ENCODE peak calls at places on chromosomes 7 and 10, in ten cellular contexts. A is right lobe of liver, L is sigmoid colon, J is spleen, X is adrenal gland, B is body of pancreas, C is Peyer's patch, N is endothelial cell of umbilical vein, G is uterus, U is esophagus squamous epithelium. M is an unnamed sample.

GRCh38 chr10:116490028-116490662 is 55.6 kb upstream of the PNLIP start:
- DNase-seq in J (no peak), U (no peak), L (no peak), X (no peak), G (no peak), N (peak; percentile 10), B (no peak), A (no peak), C (no peak), M (no peak)

GRCh38 chr7:151089893-151090730 is 3.8 kb downstream of the AGAP3 start:
- DNase-seq in L (no peak), A (no peak), U (no peak), G (no peak), B (peak; percentile 47), C (no peak), J (no peak), X (no peak), N (peak; percentile 24), M (no peak)

GRCh38 chr7:130037703-130038102 is 13.5 kb downstream of the ZC3HC1 start:
- DNase-seq in U (no peak), N (no peak), J (no peak), L (no peak), G (no peak), A (no peak), C (no peak), X (no peak), B (no peak), M (no peak)

GRCh38 chr10:32501906-32502305 is 56.0 kb downstream of the CCDC7 start:
- DNase-seq in X (no peak), B (no peak), G (no peak), J (no peak), L (no peak), U (no peak), A (no peak), C (no peak), N (no peak), M (no peak)

GRCh38 chr10:132443605-132443997 is 46.6 kb downstream of the PWWP2B start:
- DNase-seq in C (peak; percentile 83), B (no peak), G (no peak), A (no peak), U (no peak), X (peak; percentile 78), J (peak; percentile 93), N (no peak), L (no peak), M (no peak)

GRCh38 chr7:99624487-99624886 is 7.7 kb downstream of the ZSCAN25 start:
- DNase-seq in J (peak; percentile 83), N (no peak), G (no peak), A (no peak), X (no peak), L (no peak), C (peak; percentile 81), U (no peak), B (no peak), M (no peak)

GRCh38 chr10:50550291-50550839 is 73.4 kb downstream of the SGMS1 start:
- DNase-seq in L (no peak), N (no peak), B (peak; percentile 68), J (no peak), X (peak; percentile 72), A (no peak), G (no peak), C (no peak), U (no peak), M (no peak)

GRCh38 chr7:104272767-104273384 is 55.5 kb upstream of the LHFPL3 start:
- DNase-seq in A (no peak), J (no peak), L (no peak), X (peak; percentile 7), G (no peak), N (peak; percentile 55), B (no peak), C (no peak), U (no peak), M (no peak)

GRCh38 chr7:23133797-23134196 is 28.2 kb downstream of the KLHL7 start:
- DNase-seq in U (no peak), J (no peak), C (no peak), B (no peak), N (no peak), A (no peak), L (no peak), X (no peak), G (no peak), M (no peak)

DNA sequence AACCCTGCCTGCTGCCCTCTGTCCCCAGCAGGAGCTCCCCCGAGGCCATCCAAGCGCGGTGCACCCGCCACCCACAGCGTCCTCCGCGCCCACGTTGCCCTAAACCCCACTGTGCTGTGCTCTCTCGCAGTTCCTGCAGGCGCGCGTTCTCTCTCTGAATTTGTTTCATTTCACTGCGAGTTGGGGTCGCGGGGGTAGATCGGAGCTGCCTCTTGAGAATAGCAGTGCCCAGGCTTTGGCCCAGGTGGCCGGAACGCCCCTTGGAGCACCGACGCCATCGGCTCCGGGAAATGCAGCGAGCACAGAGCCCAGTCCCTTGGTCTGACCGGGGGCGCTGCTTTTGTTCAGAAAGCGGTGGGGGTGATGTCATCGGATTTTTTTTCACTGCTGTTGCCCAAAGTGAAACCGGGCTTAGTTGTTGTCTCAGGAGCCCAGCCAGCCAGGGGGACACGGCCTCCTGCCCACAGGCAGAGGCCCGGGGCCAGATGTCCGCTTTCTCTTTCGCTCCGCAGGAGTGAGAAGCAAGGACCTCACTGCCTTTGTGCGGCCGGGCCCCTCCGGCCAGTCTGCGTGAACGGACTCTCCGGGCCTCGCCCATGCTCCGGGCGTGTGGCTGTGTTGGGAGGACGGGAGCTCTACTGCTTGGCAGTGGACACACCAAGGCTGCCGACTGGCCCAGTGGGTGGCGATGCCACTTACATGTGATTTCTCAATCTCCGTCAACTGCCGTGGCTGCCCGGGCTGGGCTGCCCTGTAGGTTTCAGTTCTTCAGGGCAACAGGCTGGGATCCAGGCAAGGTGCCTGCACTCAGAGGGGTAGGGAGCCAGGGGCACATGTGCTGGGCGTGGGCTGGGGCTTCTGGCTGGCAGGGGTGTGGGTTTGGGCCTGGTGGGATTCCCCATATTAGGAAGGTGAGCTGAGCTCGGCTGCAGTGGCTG is 43.2 kb downstream of the FOXK1 start:
- DNase-seq in B (peak; percentile 62), L (peak; percentile 90), J (peak; percentile 92), U (no peak), A (peak; percentile 94), N (peak; percentile 95), G (peak; percentile 78), C (peak; percentile 83), X (peak; percentile 89), M (peak; percentile 81)
- TF ChIP-seq POLR2A in B (peak; percentile 37), L (no peak), J (no peak), U (peak; percentile 36), A (peak; percentile 76), N (peak; percentile 67), G (peak; percentile 61), C (no peak), X (peak; percentile 89), M (no peak)

DNA sequence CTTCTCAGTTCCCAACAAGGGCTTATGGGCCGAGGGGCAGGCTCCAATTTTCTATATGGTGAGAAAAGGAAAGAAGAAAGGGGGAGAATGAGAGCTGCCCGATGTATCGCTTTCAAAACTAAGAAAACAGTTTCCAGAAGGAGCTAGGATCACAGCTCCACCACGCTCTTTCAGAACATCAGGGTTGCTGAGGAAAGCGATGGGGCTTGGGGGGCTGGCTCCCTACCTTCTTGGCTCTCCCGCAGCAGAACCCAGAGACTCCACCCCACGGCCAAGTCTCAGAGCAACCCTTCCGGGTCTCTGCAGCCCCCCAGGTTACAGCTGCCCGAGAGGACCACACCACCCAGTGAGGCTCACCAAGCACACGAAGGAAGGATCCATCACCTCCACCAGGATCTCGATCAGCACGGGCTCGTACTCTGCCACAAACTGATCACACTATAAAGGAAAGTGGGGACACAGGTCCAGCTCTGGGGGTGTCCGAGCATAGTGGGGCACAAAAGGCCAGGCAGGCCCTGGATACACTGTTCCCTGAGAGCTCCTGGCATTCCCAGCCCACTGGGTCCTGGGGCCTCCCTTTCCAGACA is 32.3 kb downstream of the PSAP start:
- DNase-seq in C (no peak), X (no peak), B (no peak), J (peak; percentile 47), G (no peak), A (no peak), L (no peak), U (no peak), N (no peak), M (no peak)
- H3K4me1 ChIP-seq in C (no peaks in the 10 kb centered on the region), X (peaks cover 43% of the 10 kb centered on the region), B (no peaks in the 10 kb centered on the region), J (peaks cover 98% of the 10 kb centered on the region), G (no peaks in the 10 kb centered on the region), A (no peaks in the 10 kb centered on the region), L (no peaks in the 10 kb centered on the region), U (no peaks in the 10 kb centered on the region), N (no peaks in the 10 kb centered on the region), M (no peaks in the 10 kb centered on the region)

GRCh38 chr7:24573008-24573553 is at the start of gene PALS2:
- DNase-seq in C (peak; percentile 90), J (peak; percentile 96), X (peak; percentile 86), G (peak; percentile 78), L (peak; percentile 80), A (peak; percentile 85), B (peak; percentile 80), N (peak; percentile 74), U (peak; percentile 5), M (peak; percentile 62)
- TF ChIP-seq POLR2A in C (peak; percentile 36), J (no peak), X (peak; percentile 39), G (no peak), L (no peak), A (peak; percentile 32), B (peak; percentile 51), N (no peak), U (peak; percentile 64), M (no peak)

GRCh38 chr10:47405829-47406547 is 21.9 kb upstream of the ZNF488 start:
- DNase-seq in N (no peak), C (no peak), A (no peak), X (no peak), J (peak; percentile 71), G (peak; percentile 4), B (no peak), U (no peak), L (no peak), M (no peak)
- H3K4me1 ChIP-seq in N (peaks cover 18% of the 10 kb centered on the region), C (no peaks in the 10 kb centered on the region), A (no peaks in the 10 kb centered on the region), X (peaks cover 17% of the 10 kb centered on the region), J (peaks cover 27% of the 10 kb centered on the region), G (no peaks in the 10 kb centered on the region), B (no peaks in the 10 kb centered on the region), U (peaks cover 33% of the 10 kb centered on the region), L (peaks cover 13% of the 10 kb centered on the region), M (peaks cover 17% of the 10 kb centered on the region)

DNA sequence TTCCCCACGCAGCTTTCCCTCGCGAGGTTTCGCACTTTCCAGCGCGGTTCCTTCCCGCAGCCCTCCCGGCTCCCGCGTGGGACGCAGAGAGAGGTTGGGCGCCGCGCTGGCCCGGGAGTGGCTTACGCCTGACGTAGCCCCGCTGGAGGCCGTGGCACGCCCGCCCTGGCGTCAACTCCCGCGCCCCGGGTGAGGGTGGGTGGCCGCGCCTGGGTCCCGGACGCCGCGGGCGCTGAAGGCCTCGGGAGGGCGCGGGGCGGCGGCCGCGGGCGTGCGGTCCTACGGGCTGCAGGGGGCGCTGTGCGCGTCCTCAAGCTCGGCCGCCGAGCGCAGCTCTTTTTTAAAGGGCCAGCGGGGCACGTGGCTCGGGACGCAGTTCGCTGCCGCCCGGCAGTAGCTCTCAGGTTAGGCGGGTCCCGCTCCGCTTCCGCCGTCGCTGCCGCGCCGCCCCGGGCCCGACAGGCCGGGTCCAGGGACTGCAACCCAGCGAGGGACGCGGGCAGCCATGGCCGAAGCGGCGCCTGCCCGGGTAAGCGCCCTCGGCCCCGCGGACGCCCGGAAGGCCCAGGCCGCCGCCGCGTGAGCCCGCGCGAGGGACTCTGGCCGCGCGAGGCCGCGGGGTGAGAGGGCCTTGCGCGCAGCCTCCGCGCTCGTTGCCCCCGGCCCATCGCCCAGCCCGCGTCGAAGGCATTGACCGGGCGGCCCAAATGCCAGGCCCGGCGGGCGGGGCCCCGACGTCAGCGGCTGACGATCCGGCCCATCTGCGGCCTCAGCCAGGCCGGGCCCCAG is at the start of gene ZNF783:
- DNase-seq in U (no peak), N (peak; percentile 85), L (peak; percentile 93), X (peak; percentile 86), G (peak; percentile 89), B (peak; percentile 87), A (peak; percentile 90), J (peak; percentile 98), C (peak; percentile 96), M (peak; percentile 94)
- TF ChIP-seq POLR2A in U (no peak), N (no peak), L (no peak), X (peak; percentile 55), G (peak; percentile 5), B (peak; percentile 38), A (peak; percentile 37), J (no peak), C (no peak), M (no peak)

M was measured in heart left ventricle.